ENCODE peak calls at places on chromosomes 4 and X, in four cellular contexts. D is fibroblast of the aortic adventitia, V is HFF-Myc, N is fibroblast of mammary gland. G is an unnamed sample.

GRCh38 chr4:121792966-121793365 is 8.2 kb upstream of the EXOSC9 start:
- DNase-seq in D (no peak), V (no peak), N (no peak), G (no peak)

GRCh38 chr4:83012631-83013419 is 2.2 kb upstream of the LIN54 start:
- DNase-seq in D (peak; percentile 98), V (peak; percentile 96), N (peak; percentile 97), G (peak; percentile 99)

GRCh38 chr4:7719354-7720174 is 220.1 kb downstream of the AFAP1 start:
- DNase-seq in N (peak; percentile 19), D (peak; percentile 34), V (no peak), G (peak; percentile 46)

GRCh38 chr4:44002368-44002767 is 446.2 kb downstream of the KCTD8 start:
- DNase-seq in N (no peak), V (no peak), D (no peak), G (no peak)

GRCh38 chr4:65311120-65311519 is 359.2 kb downstream of the EPHA5 start:
- DNase-seq in N (no peak), V (no peak), D (no peak), G (no peak)

GRCh38 chr4:54063224-54063623 is 1.2 kb downstream of the CHIC2 start:
- DNase-seq in N (peak; percentile 49), D (peak; percentile 67), V (no peak), G (peak; percentile 80)

GRCh38 chr4:139596680-139597279 is 40.8 kb upstream of the SETD7 start:
- DNase-seq in V (no peak), D (no peak), N (no peak), G (no peak)

GRCh38 chr4:6446538-6447451 is 25.6 kb downstream of the PPP2R2C start:
- DNase-seq in N (no peak), V (no peak), D (no peak), G (no peak)

GRCh38 chrX:49165901-49166881 is 3.6 kb downstream of the MAGIX start:
- DNase-seq in D (peak; percentile 63), V (no peak), N (peak; percentile 41), G (peak; percentile 74)

GRCh38 chr4:26319467-26320158 is 1.2 kb upstream of the RBPJ start:
- DNase-seq in V (peak; percentile 99), N (peak; percentile 100), D (peak; percentile 100), G (peak; percentile 100)
- TF ChIP-seq CTCF in V (no peak), N (no peak), D (no peak), G (no peak)

DNA sequence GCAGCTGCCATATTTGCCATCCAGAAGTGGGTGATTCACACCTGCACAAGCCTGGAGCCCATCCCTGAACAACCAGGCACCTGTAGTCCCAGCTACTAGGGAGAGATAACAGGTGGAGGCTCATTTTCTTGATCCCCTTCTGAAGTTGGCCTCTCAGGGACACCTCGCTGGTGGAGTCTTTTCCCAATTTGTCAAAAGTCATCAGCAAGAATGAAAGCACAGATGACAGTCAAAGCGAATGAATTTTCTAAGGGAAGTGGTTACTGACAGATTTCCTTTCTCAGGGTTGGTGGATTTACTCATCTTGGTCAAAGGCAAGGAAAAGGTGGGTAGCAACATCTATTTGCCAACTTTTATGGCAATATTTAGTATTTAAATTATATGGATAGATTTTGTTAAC is 36.5 kb downstream of the FGFBP1 start:
- DNase-seq in D (no peak), N (no peak), V (no peak), G (no peak)
- H3K4me3 ChIP-seq in D (no peak overlapping the region), N (no peak overlapping the region), V (no peak overlapping the region), G (no peak overlapping the region)

GRCh38 chrX:153498453-153498852 is 3.7 kb downstream of the BGN start:
- DNase-seq in D (no peak), N (no peak), V (no peak), G (no peak)

GRCh38 chrX:153494541-153495361 is at the start of gene BGN:
- DNase-seq in N (peak; percentile 34), V (no peak), D (peak; percentile 68), G (peak; percentile 87)

GRCh38 chrX:153495362-153495751 is 577 bp downstream of the BGN start:
- DNase-seq in V (no peak), D (peak; percentile 66), N (no peak), G (no peak)

GRCh38 chrX:153494061-153494460 is 719 bp upstream of the BGN start:
- DNase-seq in D (peak; percentile 21), V (no peak), N (peak; percentile 41), G (no peak)

GRCh38 chrX:153495903-153496629 is 1.3 kb downstream of the BGN start:
- DNase-seq in N (no peak), D (no peak), V (no peak), G (no peak)
- TF ChIP-seq CTCF in N (no peak), D (no peak), V (no peak), G (peak; percentile 1)

DNA sequence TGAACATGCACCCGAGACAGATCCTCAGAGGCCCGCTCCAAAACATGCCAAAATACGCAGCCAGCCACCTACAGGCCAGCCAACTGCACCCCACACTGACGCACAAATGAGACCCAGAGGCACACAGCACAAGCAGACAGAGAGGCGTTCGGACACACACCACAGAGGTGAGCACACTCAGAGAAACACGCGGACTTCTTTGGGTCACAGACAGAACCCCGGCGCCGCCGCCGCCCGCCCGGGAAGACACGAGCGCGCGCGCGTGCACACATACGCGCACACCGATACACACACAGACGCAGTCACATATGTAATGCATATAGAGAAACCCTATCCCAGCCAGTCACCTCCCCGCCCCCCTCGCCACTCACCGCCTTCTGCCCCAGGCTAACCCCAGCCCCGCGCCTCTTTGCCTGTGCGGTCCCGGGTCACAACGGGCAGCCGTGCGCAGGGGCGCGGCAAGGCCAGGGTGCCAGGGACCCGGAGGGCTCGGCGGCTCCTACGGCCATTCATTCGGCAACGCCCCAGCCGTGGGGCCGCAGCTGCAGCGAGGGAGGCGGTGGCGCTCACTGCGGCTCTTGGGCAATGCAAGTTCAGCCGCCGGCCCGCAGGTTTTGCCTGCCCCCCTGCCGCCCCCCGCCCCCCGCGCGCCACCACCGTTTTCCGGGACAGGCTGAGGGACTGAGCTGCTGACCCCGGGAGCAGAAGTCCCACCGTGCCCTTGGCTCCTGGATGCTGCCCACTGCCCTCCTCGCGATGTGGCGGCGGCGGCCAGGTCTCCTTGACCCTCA is 532 bp downstream of the SEPTIN6 start:
- DNase-seq in N (peak; percentile 64), D (peak; percentile 53), V (no peak), G (peak; percentile 53)
- H3K4me3 ChIP-seq in N (peak overlapping the region; percentile 59), D (peak overlapping the region; percentile 72), V (peak overlapping the region; percentile 59), G (peak overlapping the region; percentile 75)

GRCh38 chr4:155889036-155889793 is 14.3 kb upstream of the TDO2 start:
- DNase-seq in D (peak; percentile 97), N (peak; percentile 96), V (no peak), G (peak; percentile 88)

GRCh38 chr4:155888171-155888570 is 15.3 kb upstream of the TDO2 start:
- DNase-seq in V (no peak), D (no peak), N (no peak), G (no peak)

GRCh38 chr4:155883895-155884294 is 17.8 kb upstream of the ASIC5 start:
- DNase-seq in N (no peak), V (no peak), D (no peak), G (no peak)

GRCh38 chr4:155881555-155881954 is 15.5 kb upstream of the ASIC5 start:
- DNase-seq in N (no peak), V (no peak), D (no peak), G (no peak)

DNA sequence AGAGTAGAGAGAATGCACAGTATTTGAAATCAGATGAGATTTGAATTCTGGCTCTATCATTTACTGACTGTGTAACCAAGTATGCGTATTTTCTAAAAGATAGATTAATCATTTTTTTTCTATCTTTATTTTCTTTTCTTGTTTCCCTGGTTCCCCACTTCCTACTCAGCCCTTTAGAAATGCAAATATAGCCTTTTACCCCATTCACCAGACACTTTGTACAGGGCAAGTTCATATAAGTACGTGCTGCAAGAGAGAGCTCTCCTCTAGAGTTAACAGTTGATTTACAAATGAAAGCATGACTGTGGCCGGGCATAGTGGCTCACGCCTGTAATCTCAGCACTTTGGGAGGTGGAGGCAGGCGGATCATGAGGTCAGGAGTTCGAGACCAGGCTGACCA is 17.8 kb upstream of the TDO2 start:
- DNase-seq in N (no peak), D (no peak), V (no peak), G (no peak)
- TF ChIP-seq CTCF in N (no peak), D (no peak), V (no peak), G (no peak)

GRCh38 chr4:169185133-169185956 is 85.4 kb downstream of the SH3RF1 start:
- DNase-seq in V (no peak), D (no peak), N (no peak), G (no peak)
- H3K4me3 ChIP-seq in V (no peak overlapping the region), D (no peak overlapping the region), N (no peak overlapping the region), G (no peak overlapping the region)

DNA sequence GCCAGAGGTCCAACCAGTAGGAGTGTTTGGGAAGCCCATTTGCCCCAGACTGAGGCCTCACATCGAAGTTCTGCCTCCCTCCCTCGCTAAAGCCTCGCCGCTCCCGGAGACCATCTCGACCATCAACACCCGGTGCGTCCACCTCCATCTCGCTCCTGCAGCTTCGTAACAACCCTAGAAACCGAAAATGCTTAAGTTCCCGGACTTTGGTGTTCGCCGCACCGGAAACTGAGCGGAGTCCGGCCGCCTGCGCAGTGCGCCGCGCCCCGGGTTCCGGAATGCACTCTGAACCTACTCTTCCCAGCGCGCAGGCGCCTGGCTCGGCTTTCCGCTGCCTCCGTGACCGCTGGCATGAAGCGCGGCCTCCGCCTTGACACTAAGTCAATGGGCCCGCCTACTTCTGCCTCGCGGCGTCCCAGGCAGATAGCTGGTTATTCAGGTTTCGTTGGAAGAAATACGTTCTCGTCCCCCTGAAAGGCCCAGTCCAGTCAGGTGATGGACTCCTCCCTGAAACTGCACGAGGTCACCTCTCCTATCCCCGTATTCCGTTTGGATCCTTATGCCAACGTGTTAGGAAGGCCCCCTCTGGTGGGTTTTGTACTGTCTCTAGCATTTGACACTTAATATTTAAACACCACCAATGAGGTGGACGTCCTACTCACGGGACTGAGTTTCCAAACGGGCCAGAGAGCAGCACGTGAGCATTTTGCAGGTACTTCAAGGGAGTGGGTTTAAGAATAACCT is 21.4 kb downstream of the FABP2 start:
- DNase-seq in N (peak; percentile 87), V (peak; percentile 68), D (peak; percentile 88), G (peak; percentile 94)
- TF ChIP-seq CTCF in N (no peak), V (no peak), D (no peak), G (no peak)

GRCh38 chr4:4472344-4472958 is 69.4 kb downstream of the STX18 start:
- DNase-seq in V (no peak), D (no peak), N (peak; percentile 36), G (no peak)

GRCh38 chr4:4477391-4477790 is 64.5 kb downstream of the STX18 start:
- DNase-seq in V (no peak), N (peak; percentile 53), D (peak; percentile 44), G (peak; percentile 59)

GRCh38 chr4:4477796-4478195 is 64.1 kb downstream of the STX18 start:
- DNase-seq in N (peak; percentile 57), D (peak; percentile 16), V (no peak), G (no peak)

GRCh38 chr4:4471195-4471594 is 70.7 kb downstream of the STX18 start:
- DNase-seq in N (no peak), D (no peak), V (no peak), G (no peak)

DNA sequence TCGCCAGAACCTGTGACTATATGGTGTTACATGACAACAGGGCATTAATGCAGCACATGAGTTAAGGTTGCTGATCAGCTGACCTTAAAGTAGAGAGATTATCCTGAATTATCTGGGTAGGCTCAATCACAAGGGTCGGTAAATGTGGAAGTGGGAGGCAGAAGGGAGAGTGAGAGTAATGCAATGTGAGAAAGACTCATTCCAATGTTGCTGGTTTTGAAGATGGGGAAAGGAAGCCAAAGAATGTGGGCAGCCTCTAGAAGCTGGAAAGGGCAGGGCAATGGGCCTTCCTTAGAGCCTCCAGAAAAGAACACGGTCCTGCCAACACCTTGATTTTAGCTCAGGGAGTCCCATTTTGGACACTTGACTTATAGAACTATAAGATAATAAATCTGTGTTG is 67.4 kb downstream of the STX18 start:
- DNase-seq in V (no peak), D (no peak), N (no peak), G (peak; percentile 14)
- H3K4me3 ChIP-seq in V (no peak overlapping the region), D (no peak overlapping the region), N (no peak overlapping the region), G (no peak overlapping the region)

GRCh38 chr4:11623726-11624037 is 195.0 kb upstream of the HS3ST1 start:
- DNase-seq in D (peak; percentile 32), V (no peak), N (no peak), G (peak; percentile 47)
- TF ChIP-seq CTCF in D (peak; percentile 53), V (no peak), N (peak; percentile 10), G (peak; percentile 46)